ENCODE peak calls at places on chromosomes 11 and 22, in four cellular contexts. J is stomach, X is NCI-H1105, L is ureter. A is an unnamed sample.

GRCh38 chr11:123238297-123238696 is 43.2 kb upstream of the CLMP start:
- DNase-seq in J (no peak), X (no peak), L (peak; percentile 50), A (no peak)

GRCh38 chr11:2483426-2483825 is 38.6 kb downstream of the KCNQ1 start:
- DNase-seq in J (peak; percentile 68), X (no peak), L (peak; percentile 29), A (no peak)

GRCh38 chr11:1667906-1668305 is 29.1 kb upstream of the KRTAP5-6 start:
- DNase-seq in J (no peak), X (no peak), L (no peak), A (no peak)

GRCh38 chr22:24953294-24954113 is 988 bp downstream of the KIAA1671 start:
- DNase-seq in J (peak; percentile 64), X (no peak), L (no peak), A (no peak)

GRCh38 chr11:12827929-12828812 is 153.9 kb downstream of the TEAD1 start:
- DNase-seq in J (peak; percentile 56), X (peak; percentile 86), L (no peak), A (peak; percentile 57)

GRCh38 chr22:33838644-33839043 is 81.6 kb downstream of the LARGE1 start:
- DNase-seq in J (no peak), X (no peak), L (no peak), A (no peak)

GRCh38 chr11:7967097-7967496 is 1.9 kb upstream of the NLRP10 start:
- DNase-seq in J (no peak), X (no peak), L (no peak), A (no peak)

GRCh38 chr11:120589376-120589775 is 77.8 kb downstream of the GRIK4 start:
- DNase-seq in J (no peak), X (no peak), L (no peak), A (no peak)

GRCh38 chr22:32200752-32201151 is 4.1 kb downstream of the RFPL2 start:
- DNase-seq in J (no peak), X (no peak), L (no peak), A (no peak)

GRCh38 chr11:126510621-126511370 is 155.3 kb downstream of the ST3GAL4 start:
- DNase-seq in J (no peak), X (no peak), L (no peak), A (no peak)

GRCh38 chr11:58968251-58968711 is 29.0 kb downstream of the GLYATL1 start:
- DNase-seq in J (peak; percentile 28), X (no peak), L (no peak), A (no peak)

GRCh38 chr22:38110008-38110862 is at the start of gene BAIAP2L2:
- DNase-seq in J (peak; percentile 60), X (no peak), L (peak; percentile 66), A (peak; percentile 67)

GRCh38 chr22:32574397-32574796 is 99.8 kb downstream of the FBXO7 start:
- DNase-seq in J (no peak), X (no peak), L (no peak), A (no peak)

GRCh38 chr11:7635137-7635536 is 38.2 kb downstream of the CYB5R2 start:
- DNase-seq in J (peak; percentile 44), X (peak; percentile 11), L (no peak), A (no peak)

GRCh38 chr11:96101146-96101545 is 177.2 kb upstream of the MTMR2 start:
- DNase-seq in J (no peak), X (no peak), L (no peak), A (no peak)

GRCh38 chr11:60345489-60345888 is 18.4 kb downstream of the MS4A6E start:
- DNase-seq in J (peak; percentile 46), X (peak; percentile 4), L (no peak), A (no peak)

GRCh38 chr11:82864268-82864667 is 36.0 kb downstream of the PRCP start:
- DNase-seq in J (peak; percentile 42), X (peak; percentile 41), L (peak; percentile 76), A (no peak)

GRCh38 chr22:46763051-46763705 is 728 bp downstream of the TBC1D22A start:
- DNase-seq in J (no peak), X (no peak), L (peak; percentile 68), A (no peak)

GRCh38 chr11:127338380-127339259 is 338.1 kb upstream of the KIRREL3 start:
- DNase-seq in J (no peak), X (no peak), L (no peak), A (no peak)

A was measured in kidney epithelial cell.